ENCODE peak calls at places on chromosomes 2 and 18, in nine cellular contexts. B is spleen, U is vagina, T is HCT116, I is upper lobe of left lung, F is HepG2, D is breast epithelium, K is GM12891, H is sigmoid colon. S is an unnamed sample.

GRCh38 chr2:17470855-17471641 is 47.2 kb downstream of the RAD51AP2 start:
- DNase-seq in B (no peak), U (no peak), T (peak; percentile 44), I (no peak), F (peak; percentile 71), D (no peak), K (no peak), H (no peak), S (no peak)

GRCh38 chr18:50853863-50854271 is 25.1 kb upstream of the ME2 start:
- DNase-seq in B (no peak), U (no peak), T (no peak), I (no peak), F (peak; percentile 51), D (no peak), K (no peak), H (peak; percentile 69), S (peak; percentile 29)

GRCh38 chr2:124120246-124120645 is 95.2 kb downstream of the CNTNAP5 start:
- DNase-seq in B (no peak), U (no peak), T (no peak), I (no peak), F (no peak), D (no peak), K (no peak), H (no peak), S (no peak)

GRCh38 chr18:35571138-35571537 is 10.4 kb upstream of the GALNT1 start:
- DNase-seq in B (no peak), U (no peak), T (no peak), I (no peak), F (no peak), D (no peak), K (no peak), H (no peak), S (no peak)

GRCh38 chr2:98769784-98770183 is 38.9 kb upstream of the MGAT4A start:
- DNase-seq in B (peak; percentile 72), U (no peak), T (no peak), I (peak; percentile 6), F (peak; percentile 40), D (peak; percentile 83), K (no peak), H (no peak), S (peak; percentile 67)

GRCh38 chr2:85741811-85742507 is 11.8 kb upstream of the ATOH8 start:
- DNase-seq in B (no peak), U (no peak), T (no peak), I (peak; percentile 90), F (peak; percentile 94), D (peak; percentile 91), K (no peak), H (peak; percentile 90), S (peak; percentile 73)

GRCh38 chr2:176178271-176178806 is 10.1 kb upstream of the HOXD1 start:
- DNase-seq in B (no peak), U (no peak), T (no peak), I (peak; percentile 80), F (no peak), D (no peak), K (no peak), H (no peak), S (no peak)

GRCh38 chr2:111119004-111119846 is 1.5 kb upstream of the BCL2L11 start:
- DNase-seq in B (peak; percentile 86), U (no peak), T (no peak), I (peak; percentile 88), F (no peak), D (no peak), K (no peak), H (peak; percentile 68), S (no peak)

GRCh38 chr2:146579154-146579930 is 1265.5 kb upstream of the ACVR2A start:
- DNase-seq in B (no peak), U (no peak), T (no peak), I (no peak), F (peak; percentile 44), D (no peak), K (no peak), H (no peak), S (no peak)

GRCh38 chr2:240127351-240127750 is 8.8 kb downstream of the COPS9 start:
- DNase-seq in B (peak; percentile 47), U (no peak), T (no peak), I (no peak), F (no peak), D (no peak), K (no peak), H (no peak), S (no peak)

GRCh38 chr2:241545523-241546473 is 12.7 kb upstream of the BOK start:
- DNase-seq in B (peak; percentile 12), U (no peak), T (no peak), I (no peak), F (no peak), D (no peak), K (no peak), H (no peak), S (no peak)

GRCh38 chr2:136727973-136728699 is 37.2 kb upstream of the THSD7B start:
- DNase-seq in B (no peak), U (no peak), T (no peak), I (no peak), F (no peak), D (no peak), K (no peak), H (no peak), S (no peak)

GRCh38 chr2:191862371-191862770 is 15.5 kb upstream of the CAVIN2 start:
- DNase-seq in B (no peak), U (no peak), T (no peak), I (no peak), F (no peak), D (no peak), K (no peak), H (no peak), S (no peak)

GRCh38 chr2:11582526-11583202 is 48.8 kb downstream of the GREB1 start:
- DNase-seq in B (peak; percentile 84), U (no peak), T (peak; percentile 29), I (peak; percentile 76), F (peak; percentile 79), D (peak; percentile 57), K (peak; percentile 61), H (peak; percentile 77), S (peak; percentile 70)

DNA sequence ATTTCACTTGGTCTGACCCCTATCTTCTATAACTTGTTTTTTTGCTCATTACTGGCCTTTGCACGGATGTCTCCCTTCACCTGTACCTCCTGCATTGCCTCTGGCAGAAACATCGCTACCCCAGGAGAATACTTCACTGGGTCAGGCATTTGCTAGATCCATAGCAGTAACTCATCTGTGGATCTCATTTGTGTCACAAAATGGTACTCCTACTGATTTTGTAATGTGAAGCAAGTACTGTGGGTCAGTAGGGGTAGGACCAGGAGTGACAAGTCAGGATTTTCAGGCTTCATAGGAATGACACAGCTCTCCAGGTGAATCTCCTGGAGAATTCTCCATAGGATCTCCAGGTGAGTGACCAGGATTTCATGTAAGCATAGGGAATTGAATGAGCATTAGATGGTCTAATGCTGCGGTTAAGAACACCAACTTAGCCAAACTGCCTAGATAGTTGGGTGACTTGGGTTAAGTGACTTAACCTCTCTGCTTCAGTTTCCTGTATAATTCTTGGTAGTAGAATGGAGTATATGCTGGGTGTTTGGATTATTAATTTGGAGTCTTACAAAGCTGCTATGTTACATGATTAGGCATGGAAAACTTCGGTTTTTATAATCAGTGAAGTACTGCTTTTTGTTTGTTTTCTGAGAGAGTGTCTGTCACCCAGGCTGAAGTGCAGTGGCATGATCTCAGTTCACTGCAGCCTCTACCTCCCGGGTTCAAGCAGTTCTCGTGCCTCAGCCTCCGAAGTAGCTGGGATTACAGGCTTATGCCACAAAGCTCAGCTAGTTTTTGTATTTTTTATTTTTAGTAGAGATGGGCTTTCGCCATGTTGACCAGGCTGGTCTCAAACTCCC is 4.4 kb downstream of the RPL37A start:
- DNase-seq in B (no peak), U (no peak), T (no peak), I (no peak), F (no peak), D (no peak), K (no peak), H (no peak), S (no peak)
- TF ChIP-seq POLR2AphosphoS5 in B (no peak), U (no peak), T (no peak), I (no peak), F (no peak), D (no peak), K (peak; percentile 86), H (no peak), S (no peak)

GRCh38 chr2:110105608-110106467 is 9.8 kb downstream of the MALL start:
- DNase-seq in B (no peak), U (peak; percentile 96), T (peak; percentile 97), I (peak; percentile 34), F (peak; percentile 45), D (no peak), K (no peak), H (no peak), S (no peak)
- TF ChIP-seq POLR2A in B (no peak), U (no peak), T (no peak), I (no peak), F (no peak), D (no peak), K (no peak), H (no peak), S (no peak)

GRCh38 chr18:34048423-34048822 is 176.3 kb downstream of the NOL4 start:
- DNase-seq in B (no peak), U (no peak), T (no peak), I (no peak), F (no peak), D (no peak), K (no peak), H (no peak), S (no peak)
- TF ChIP-seq POLR2AphosphoS5 in B (no peak), U (no peak), T (no peak), I (no peak), F (no peak), D (no peak), K (no peak), H (no peak), S (no peak)

GRCh38 chr2:221590861-221591260 is 18.8 kb upstream of the EPHA4 start:
- DNase-seq in B (no peak), U (no peak), T (no peak), I (no peak), F (no peak), D (no peak), K (no peak), H (no peak), S (no peak)

GRCh38 chr2:221588306-221588985 is 16.3 kb upstream of the EPHA4 start:
- DNase-seq in B (no peak), U (no peak), T (no peak), I (no peak), F (no peak), D (no peak), K (no peak), H (no peak), S (no peak)

GRCh38 chr2:221589696-221590095 is 17.6 kb upstream of the EPHA4 start:
- DNase-seq in B (no peak), U (no peak), T (no peak), I (no peak), F (no peak), D (no peak), K (no peak), H (no peak), S (no peak)
- TF ChIP-seq POLR2A in B (no peak), U (no peak), T (no peak), I (no peak), F (no peak), D (no peak), K (no peak), H (no peak), S (no peak)